ENCODE peak calls at places on chromosomes 5 and 9, in six cellular contexts. C is stimulated activated CD4-positive, alpha-beta T cell treated with anti-CD3 and anti-CD28 coated beads, Interleukin-1b, Interleukin-23, amount 100 ng/mL, for 24 hours; R is HuH-7; W is hippocampal formation; O is cardiac muscle cell; H is uterus. N is an unnamed sample.

GRCh38 chr9:130682490-130683121 is 11.0 kb upstream of the EXOSC2 start:
- DNase-seq in W (peak; percentile 56), H (peak; percentile 68), O (peak; percentile 78), R (peak; percentile 89), C (peak; percentile 52), N (peak; percentile 87)

GRCh38 chr9:71368157-71368556 is 246.7 kb upstream of the TRPM3 start:
- DNase-seq in H (no peak), W (no peak), C (no peak), O (peak; percentile 15), R (no peak), N (peak; percentile 26)

GRCh38 chr5:151862811-151863472 is 61.7 kb downstream of the GLRA1 start:
- DNase-seq in C (no peak), H (no peak), W (no peak), R (no peak), O (no peak), N (no peak)

GRCh38 chr5:150317048-150318003 is 14.6 kb upstream of the ARSI start:
- DNase-seq in C (no peak), W (no peak), R (no peak), O (peak; percentile 85), H (no peak), N (no peak)

GRCh38 chr5:118857700-118858099 is 130.6 kb downstream of the DTWD2 start:
- DNase-seq in H (no peak), O (peak; percentile 3), C (no peak), R (peak; percentile 1), W (no peak), N (no peak)

GRCh38 chr5:88203977-88204735 is 64.5 kb downstream of the TMEM161B start:
- DNase-seq in H (no peak), W (peak; percentile 6), R (no peak), C (no peak), O (no peak), N (no peak)

GRCh38 chr5:138529812-138530211 is 13.2 kb downstream of the ETF1 start:
- DNase-seq in W (no peak), O (no peak), C (no peak), R (no peak), H (no peak), N (no peak)

GRCh38 chr9:134787601-134788531 is 92.7 kb upstream of the FCN2 start:
- DNase-seq in W (no peak), R (no peak), O (no peak), H (no peak), C (no peak), N (no peak)

N was measured in HAP-1.